ENCODE peak calls at places on chromosomes 4 and X, in five cellular contexts. S is MM.1S, H is SK-N-SH, B is PC-3, M is HCT116. O is an unnamed sample.

GRCh38 chrX:8323356-8323755 is 141.3 kb upstream of the VCX3B start:
- DNase-seq in H (no peak), S (peak; percentile 7), M (no peak), B (peak; percentile 24), O (no peak)

GRCh38 chrX:87572911-87573310 is 55.3 kb downstream of the KLHL4 start:
- DNase-seq in H (no peak), M (no peak), B (peak; percentile 20), S (no peak), O (peak; percentile 48)

GRCh38 chr4:112531146-112531545 is 15.2 kb upstream of the NEUROG2 start:
- DNase-seq in B (no peak), M (no peak), H (peak; percentile 32), S (no peak), O (peak; percentile 35)

GRCh38 chr4:127188847-127189246 is 443.9 kb upstream of the INTU start:
- DNase-seq in M (peak; percentile 7), S (no peak), B (peak; percentile 3), H (no peak), O (peak; percentile 4)

GRCh38 chr4:25857403-25857802 is 5.4 kb downstream of the SEL1L3 start:
- DNase-seq in H (no peak), B (no peak), S (no peak), M (no peak), O (no peak)

GRCh38 chr4:74197123-74197522 is 39.2 kb downstream of the MTHFD2L start:
- DNase-seq in S (no peak), H (no peak), B (peak; percentile 60), M (no peak), O (no peak)

GRCh38 chr4:30870513-30870912 is 150.3 kb downstream of the PCDH7 start:
- DNase-seq in H (no peak), M (peak; percentile 65), S (peak; percentile 43), B (no peak), O (peak; percentile 42)

GRCh38 chr4:113446019-113446418 is 315.5 kb downstream of the CAMK2D start:
- DNase-seq in M (peak; percentile 98), H (no peak), S (no peak), B (peak; percentile 92), O (peak; percentile 98)

GRCh38 chr4:16752150-16752549 is 146.3 kb downstream of the LDB2 start:
- DNase-seq in H (no peak), S (no peak), B (peak; percentile 16), M (no peak), O (no peak)

GRCh38 chrX:131812847-131813825 is 210.0 kb upstream of the STK26 start:
- DNase-seq in S (peak; percentile 97), M (no peak), B (peak; percentile 21), H (peak; percentile 36), O (peak; percentile 54)

GRCh38 chr4:78369691-78370090 is 181.9 kb upstream of the ANXA3 start:
- DNase-seq in H (no peak), S (no peak), B (no peak), M (no peak), O (peak; percentile 27)
- H3K4me2 ChIP-seq in H (no peak overlapping the region), S (no peak overlapping the region), B (no peak overlapping the region), M (no peak overlapping the region), O (peak overlapping the region; percentile 12)

GRCh38 chrX:2703991-2704369 is 12.9 kb downstream of the CD99 start:
- DNase-seq in M (no peak), S (no peak), H (no peak), B (no peak), O (peak; percentile 76)
- TF ChIP-seq CTCF in M (no peak), S (no peak), H (peak; percentile 25), B (no peak), O (peak; percentile 29)

GRCh38 chrX:119500061-119500800 is 32.0 kb downstream of the SLC25A5 start:
- DNase-seq in M (no peak), B (no peak), H (no peak), S (no peak), O (no peak)
- H3K4me2 ChIP-seq in M (no peak overlapping the region), B (no peak overlapping the region), H (no peak overlapping the region), S (no peak overlapping the region), O (no peak overlapping the region)

GRCh38 chr4:147526272-147526654 is 45.4 kb downstream of the EDNRA start:
- DNase-seq in M (no peak), S (no peak), B (peak; percentile 8), H (no peak), O (no peak)
- TF ChIP-seq CTCF in M (peak; percentile 27), S (no peak), B (peak; percentile 27), H (no peak), O (no peak)

GRCh38 chr4:101158507-101158906 is 188.8 kb downstream of the PPP3CA start:
- DNase-seq in H (no peak), S (no peak), B (no peak), M (no peak), O (no peak)

GRCh38 chr4:101158136-101158485 is 189.2 kb downstream of the PPP3CA start:
- DNase-seq in B (no peak), H (no peak), S (no peak), M (no peak), O (no peak)

GRCh38 chr4:101155859-101156430 is 191.4 kb downstream of the PPP3CA start:
- DNase-seq in M (no peak), H (no peak), S (no peak), B (no peak), O (no peak)

GRCh38 chr4:101156619-101157310 is 190.6 kb downstream of the PPP3CA start:
- DNase-seq in H (no peak), S (no peak), B (no peak), M (no peak), O (no peak)

DNA sequence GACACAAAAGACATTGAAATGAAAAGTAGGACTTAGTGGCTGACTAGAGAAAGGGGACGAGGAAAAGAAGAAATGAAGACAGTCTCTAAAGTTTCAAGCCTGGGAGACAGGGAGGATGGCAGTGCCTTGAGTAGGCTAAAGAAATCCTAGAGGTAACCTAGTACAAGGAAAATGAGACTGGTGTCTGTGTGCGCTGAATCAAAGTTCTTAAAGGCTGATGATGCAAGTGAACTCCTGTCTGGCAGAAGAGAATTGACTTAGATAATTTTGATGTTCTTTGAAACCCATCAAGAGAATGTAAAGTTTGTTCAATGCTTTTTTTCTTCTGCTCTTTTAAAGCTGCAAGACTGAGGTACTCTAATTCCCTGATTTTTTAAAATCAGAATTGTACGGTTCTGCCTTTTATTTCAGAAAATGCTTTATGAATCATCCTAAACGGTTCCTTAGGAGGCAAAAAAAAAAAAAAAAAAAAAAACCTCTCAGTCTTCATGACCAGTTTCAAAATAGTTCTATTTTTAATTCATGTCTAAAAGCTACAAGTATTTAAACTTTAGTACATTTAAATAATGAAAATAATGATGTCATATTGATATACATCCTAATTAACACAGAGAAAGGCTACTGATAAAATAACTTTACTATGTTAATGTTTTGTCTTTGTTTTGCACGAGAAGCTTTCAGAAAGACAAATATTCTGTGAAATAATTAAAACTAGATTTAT is 189.8 kb downstream of the PPP3CA start:
- DNase-seq in B (no peak), M (no peak), H (no peak), S (no peak), O (peak; percentile 40)
- H3K4me2 ChIP-seq in B (no peak overlapping the region), M (peak overlapping the region; percentile 57), H (peak overlapping the region; percentile 62), S (no peak overlapping the region), O (peak overlapping the region; percentile 49)

DNA sequence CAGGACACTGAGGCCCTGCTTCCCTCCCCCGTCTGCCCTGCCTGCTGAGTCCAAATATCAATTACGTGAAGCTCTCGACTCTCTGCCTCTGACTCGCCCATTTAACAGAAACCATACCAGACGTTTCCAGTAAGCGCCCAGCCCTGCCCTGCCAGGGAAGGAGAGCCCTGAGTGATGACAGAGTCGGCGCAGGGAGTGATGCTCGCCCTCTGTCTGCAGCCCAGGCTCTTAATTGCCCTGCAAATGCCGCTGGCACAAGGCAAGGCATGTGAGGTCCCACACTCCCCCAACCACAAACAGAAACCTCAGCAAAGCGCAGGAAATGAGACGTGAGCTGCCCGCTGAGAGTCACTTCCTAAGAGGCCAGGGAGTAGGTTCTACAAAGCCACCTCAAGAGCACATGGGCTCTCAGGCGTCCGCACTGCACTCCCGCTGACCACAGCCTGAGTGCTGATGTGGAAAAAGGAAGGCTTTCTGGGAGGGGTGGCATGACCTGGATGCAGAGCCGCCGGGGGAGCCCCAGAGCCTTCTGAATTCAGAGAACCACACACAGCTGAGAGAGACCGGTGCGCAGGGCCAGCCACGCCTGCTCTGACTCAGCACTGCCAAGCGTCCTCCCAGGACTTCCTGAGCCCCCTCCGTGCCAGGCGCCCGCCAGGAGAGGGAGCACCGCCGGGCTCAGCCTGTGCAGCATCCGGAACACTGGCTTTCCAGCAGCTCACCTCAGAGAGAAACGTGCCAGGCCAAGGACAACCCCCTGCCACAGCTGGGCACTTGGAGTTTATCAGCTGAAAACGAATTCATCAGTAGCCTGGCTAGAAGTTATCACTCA is 5.3 kb downstream of the ZFYVE28 start:
- DNase-seq in M (peak; percentile 88), H (peak; percentile 89), B (peak; percentile 88), S (peak; percentile 99), O (peak; percentile 89)
- TF ChIP-seq CTCF in M (peak; percentile 71), H (peak; percentile 62), B (peak; percentile 50), S (peak; percentile 46), O (peak; percentile 34)

O was measured in astrocyte.